ENCODE peak calls at places on chromosomes 3 and 15, in five cellular contexts. E is A549, S is HepG2, F is endothelial cell of umbilical vein, H is K562. X is an unnamed sample.

GRCh38 chr3:192550356-192550755 is 177.0 kb downstream of the FGF12 start:
- DNase-seq in E (no peak), S (no peak), F (no peak), H (no peak), X (no peak)

GRCh38 chr15:41917767-41918430 is 24.0 kb upstream of the SPTBN5 start:
- DNase-seq in E (peak), S (no peak), F (peak), H (peak), X (no peak)

GRCh38 chr3:61727435-61727834 is 166.1 kb downstream of the PTPRG start:
- DNase-seq in E (no peak), S (no peak), F (no peak), H (no peak), X (no peak)

GRCh38 chr15:58457466-58457965 is 25.7 kb downstream of the LIPC start:
- DNase-seq in E (no peak), S (no peak), F (no peak), H (no peak), X (peak)

GRCh38 chr3:8504611-8504973 is 3.0 kb downstream of the LMCD1 start:
- DNase-seq in E (no peak), S (no peak), F (no peak), H (no peak), X (no peak)

GRCh38 chr15:25184356-25185155 is 229.8 kb downstream of the SNRPN start:
- DNase-seq in E (no peak), S (no peak), F (no peak), H (no peak), X (no peak)

GRCh38 chr3:195140816-195141793 is 129.9 kb downstream of the XXYLT1 start:
- DNase-seq in E (no peak), S (no peak), F (peak), H (peak), X (no peak)

GRCh38 chr3:65950340-65951326 is 88.1 kb downstream of the MAGI1 start:
- DNase-seq in E (no peak), S (no peak), F (no peak), H (no peak), X (no peak)

GRCh38 chr3:37103103-37103815 is 71.1 kb downstream of the LRRFIP2 start:
- DNase-seq in E (peak), S (no peak), F (no peak), H (no peak), X (no peak)

GRCh38 chr3:115232167-115232566 is 85.1 kb upstream of the ZBTB20 start:
- DNase-seq in E (no peak), S (no peak), F (no peak), H (no peak), X (no peak)

GRCh38 chr3:65334045-65334665 is 646.4 kb upstream of the ADAMTS9 start:
- DNase-seq in E (no peak), S (no peak), F (peak), H (peak), X (no peak)

GRCh38 chr3:3605181-3605580 is 194.1 kb upstream of the LRRN1 start:
- DNase-seq in E (no peak), S (no peak), F (no peak), H (no peak), X (no peak)

GRCh38 chr3:52265387-52265786 is 13.1 kb downstream of the WDR82 start:
- DNase-seq in E (no peak), S (no peak), F (no peak), H (no peak), X (no peak)

GRCh38 chr15:57356178-57356577 is 20.1 kb upstream of the CGNL1 start:
- DNase-seq in E (no peak), S (no peak), F (no peak), H (no peak), X (no peak)

GRCh38 chr15:25248583-25249235 is 190.1 kb downstream of the UBE3A start:
- DNase-seq in E (no peak), S (no peak), F (no peak), H (no peak), X (no peak)

DNA sequence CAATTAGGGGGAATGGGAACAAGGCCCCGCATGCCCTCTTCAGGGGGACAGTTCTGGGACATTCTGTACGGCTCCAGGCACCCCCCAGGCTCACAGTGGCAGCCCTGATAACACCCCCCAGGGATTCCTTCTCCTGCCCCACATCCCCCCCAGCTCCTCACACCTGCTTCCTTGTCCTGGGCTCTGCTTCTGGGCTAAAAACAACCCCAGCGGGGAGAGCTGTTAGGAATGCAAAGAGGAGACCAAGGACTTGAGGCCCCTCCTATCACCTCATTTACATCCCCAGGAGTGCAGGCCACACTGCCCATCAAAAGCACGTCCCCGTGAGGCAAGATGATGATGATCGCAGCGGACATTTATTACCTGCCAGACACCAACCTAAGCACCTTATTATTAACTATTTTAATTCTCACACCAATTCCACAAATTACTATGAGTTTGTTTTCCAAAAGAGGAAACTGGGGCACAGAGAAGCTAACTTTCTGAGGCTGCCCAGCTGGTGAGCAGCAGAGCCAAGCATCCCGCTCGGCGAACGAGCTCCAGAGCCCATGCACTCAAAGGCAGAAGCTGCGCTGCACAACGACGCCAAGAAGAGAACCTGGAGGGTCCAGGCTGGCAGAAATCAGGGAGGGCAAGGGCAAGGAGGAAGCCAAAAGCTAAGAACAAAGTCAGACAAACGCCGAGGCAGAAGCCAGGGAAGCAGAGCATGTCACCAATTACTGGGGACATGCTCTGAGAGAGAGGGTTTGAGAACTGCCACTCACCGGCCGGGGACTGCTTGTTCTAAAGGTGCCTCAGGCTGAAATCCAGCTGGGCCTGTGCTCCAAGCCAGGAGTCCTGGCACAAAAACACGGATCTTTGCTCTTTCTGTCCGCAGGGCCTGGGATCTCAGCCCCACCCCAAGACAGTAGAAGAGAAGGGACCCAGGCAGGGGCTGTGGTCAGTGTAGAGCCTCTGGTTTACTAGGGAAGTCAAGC is 76.2 kb upstream of the NSMCE3 start:
- DNase-seq in E (no peak), S (no peak), F (no peak), H (no peak), X (no peak)
- TF ChIP-seq MYC in E (no peak), S (no peak), F (no peak), H (no peak), X (no peak)

GRCh38 chr15:88255109-88255495 is 1.4 kb downstream of the NTRK3 start:
- DNase-seq in E (no peak), S (no peak), F (no peak), H (no peak), X (no peak)
- H3K4me3 ChIP-seq in E (peak), S (no peak), F (no peak), H (no peak), X (no peak)

GRCh38 chr3:23036728-23037127 is 166.4 kb upstream of the UBE2E2 start:
- DNase-seq in E (no peak), S (no peak), F (no peak), H (no peak), X (no peak)

DNA sequence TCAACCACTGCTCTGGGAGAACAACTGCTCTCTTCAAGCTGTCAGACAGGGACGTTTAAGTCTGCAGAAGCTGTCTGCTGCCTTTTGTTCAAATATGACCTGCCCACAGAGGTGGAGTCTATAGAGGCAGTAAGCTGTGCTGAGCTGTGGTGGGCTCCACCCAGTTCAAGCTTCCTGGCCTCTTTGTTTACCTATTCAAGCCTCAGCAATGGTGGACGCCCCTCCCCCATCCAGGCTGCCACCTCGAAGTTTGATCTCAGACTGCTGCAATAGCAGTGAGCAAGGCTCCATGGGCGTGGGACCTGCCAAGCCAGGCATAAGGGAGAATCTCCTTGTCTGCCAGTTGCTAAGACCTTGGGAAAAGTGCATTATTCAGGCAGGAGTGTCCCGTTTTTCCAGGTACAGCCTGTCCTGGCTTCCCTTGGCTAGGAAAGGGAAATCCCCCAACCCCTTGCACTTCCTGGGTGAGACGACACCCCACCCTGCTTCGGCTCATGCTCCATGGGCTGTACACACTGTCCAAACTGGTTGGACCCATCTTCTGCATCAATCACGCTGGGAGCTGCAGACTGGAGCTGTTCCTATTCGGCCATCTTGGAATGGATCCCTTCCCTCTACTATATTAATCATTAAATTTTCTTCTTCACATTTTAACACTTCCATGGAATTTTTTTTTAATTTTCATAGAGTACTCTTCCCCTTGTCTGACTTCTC is 167.0 kb upstream of the UBE2E2 start:
- DNase-seq in E (no peak), S (peak), F (no peak), H (no peak), X (no peak)
- TF ChIP-seq MYC in E (no peak), S (no peak), F (no peak), H (no peak), X (no peak)

DNA sequence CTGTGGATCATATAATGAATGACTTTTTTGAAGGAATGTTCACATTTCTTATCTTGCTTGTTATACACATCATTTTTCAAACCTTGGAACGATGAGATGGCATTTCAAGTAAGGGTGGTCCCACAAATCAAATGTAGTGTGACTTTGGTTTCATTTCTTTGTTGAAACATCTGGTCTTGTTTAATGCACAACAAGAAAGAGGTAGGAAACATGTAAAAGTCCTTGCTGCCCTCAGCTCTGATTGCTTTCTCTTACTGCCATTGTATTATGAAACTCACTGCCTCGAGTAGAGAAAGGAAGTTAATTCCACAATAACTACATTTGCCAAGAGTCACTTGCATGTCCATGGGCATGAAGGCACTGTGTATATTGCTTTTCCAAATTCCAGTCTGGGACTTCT is 32.2 kb downstream of the RBMS3 start:
- DNase-seq in E (no peak), S (no peak), F (no peak), H (no peak), X (no peak)
- H3K4me3 ChIP-seq in E (no peak), S (no peak), F (no peak), H (no peak), X (no peak)

DNA sequence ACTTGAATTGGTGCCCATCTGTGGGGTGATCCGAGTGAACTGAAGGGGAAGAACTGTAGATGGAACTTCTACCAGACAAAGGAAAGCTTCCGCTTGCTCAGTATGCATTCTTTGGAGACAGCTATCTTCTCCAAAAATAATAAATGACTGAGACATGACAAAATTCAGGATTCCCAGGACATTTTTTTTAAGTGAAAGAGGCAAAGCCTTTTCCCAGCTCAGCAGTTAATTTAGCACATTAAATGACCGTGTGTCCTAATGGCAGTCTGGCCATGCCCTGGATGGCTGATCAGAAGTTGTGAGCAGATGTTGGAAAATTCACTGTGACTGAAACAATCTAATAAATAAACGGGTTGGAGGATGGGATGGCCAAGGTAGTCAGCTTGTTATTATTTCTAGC is 540.7 kb upstream of the MDFIC2 start:
- DNase-seq in E (no peak), S (no peak), F (peak), H (no peak), X (no peak)
- TF ChIP-seq MYC in E (no peak), S (no peak), F (no peak), H (no peak), X (no peak)

DNA sequence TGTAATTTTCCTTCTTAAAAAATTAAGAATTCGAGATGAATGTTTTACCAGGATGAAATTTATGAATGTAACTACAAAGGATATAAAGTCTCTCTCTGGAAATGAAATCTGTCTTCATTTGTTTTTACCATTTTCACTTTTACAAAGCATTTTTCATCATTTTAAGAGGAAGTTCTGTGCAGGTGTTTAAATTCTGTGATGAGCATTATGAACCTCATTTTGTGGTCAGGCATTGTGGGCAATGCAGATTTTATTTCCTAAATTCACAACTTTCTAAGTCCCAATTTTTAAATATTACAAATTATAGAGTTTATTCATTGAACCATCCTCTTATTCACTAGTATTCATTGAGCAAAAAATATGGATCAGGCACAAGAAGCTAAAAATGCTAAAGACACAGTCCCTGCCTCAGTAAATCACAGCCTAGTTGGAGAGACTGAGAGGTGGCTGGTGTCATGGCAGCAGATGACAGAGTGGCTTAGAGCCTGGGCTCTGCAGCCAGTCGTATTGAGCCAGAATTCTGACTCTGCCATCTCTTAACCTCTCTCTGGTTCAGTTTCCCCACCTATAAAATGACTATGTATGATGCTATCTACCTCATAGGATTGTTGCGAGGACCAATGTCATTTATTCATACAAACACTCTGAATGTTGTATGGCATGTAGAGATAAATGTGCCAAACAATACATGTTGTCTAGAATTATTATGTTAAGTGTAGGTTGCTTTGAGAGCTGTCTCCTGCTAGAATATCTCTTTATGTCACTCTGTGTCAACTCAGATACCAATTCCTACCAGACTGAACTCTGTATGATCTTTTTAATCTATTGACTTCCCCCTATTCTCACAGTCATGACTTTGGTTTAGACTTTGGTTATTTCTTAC is 7.5 kb upstream of the TGFBR2 start:
- DNase-seq in E (no peak), S (no peak), F (no peak), H (no peak), X (no peak)
- H3K4me3 ChIP-seq in E (no peak), S (no peak), F (no peak), H (no peak), X (no peak)

DNA sequence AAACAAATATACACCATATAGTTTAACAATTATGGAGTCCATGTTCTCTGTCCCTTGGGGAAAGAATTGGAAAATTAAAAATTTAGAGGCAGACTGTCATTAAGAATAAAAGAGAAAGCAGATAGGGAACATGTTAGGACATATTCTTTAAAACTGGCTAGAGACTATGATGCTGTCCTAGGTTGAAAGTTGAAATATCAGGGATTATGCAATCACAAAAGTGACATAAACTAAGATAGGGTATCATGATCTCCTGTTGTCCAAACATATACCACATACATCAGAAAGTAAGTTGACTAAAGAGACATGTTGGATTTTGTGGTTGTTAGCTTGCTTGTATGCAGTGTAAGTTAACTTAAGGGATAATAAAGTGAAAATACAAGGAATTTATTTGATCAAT is 9.9 kb upstream of the EID1 start:
- DNase-seq in E (no peak), S (no peak), F (no peak), H (no peak), X (peak)
- TF ChIP-seq MYC in E (no peak), S (no peak), F (no peak), H (no peak), X (no peak)

GRCh38 chr3:88732211-88732610 is 375.2 kb upstream of the EPHA3 start:
- DNase-seq in E (no peak), S (no peak), F (no peak), H (no peak), X (no peak)
- H3K4me3 ChIP-seq in E (no peak), S (no peak), F (no peak), H (no peak), X (no peak)

X was measured in NB4.